ENCODE peak calls at places on chromosome 19, in eight cellular contexts. D is epithelial cell of esophagus; A is fibroblast of mammary gland; K is aorta; F is HT1080; P is cardiac fibroblast; B is stimulated activated CD4-positive, alpha-beta T cell treated with anti-CD3 and anti-CD28 coated beads, Interleukin-1b, Interleukin-23, amount 100 ng/mL, for 24 hours; Q is cardiac muscle cell. I is an unnamed sample.

GRCh38 chr19:39356073-39356472 is 13.9 kb downstream of the SAMD4B start:
- DNase-seq in K (no peak), F (no peak), Q (no peak), P (no peak), D (no peak), A (no peak), B (no peak), I (no peak)

GRCh38 chr19:38907227-38907626 is 4.8 kb downstream of the CCER2 start:
- DNase-seq in A (no peak), B (no peak), F (no peak), K (no peak), Q (no peak), D (no peak), P (no peak), I (no peak)

GRCh38 chr19:39946532-39946931 is 12.1 kb upstream of the FCGBP start:
- DNase-seq in P (peak), D (peak), Q (peak), K (no peak), B (no peak), A (peak), F (no peak), I (peak)

GRCh38 chr19:45762870-45763631 is 6.0 kb downstream of the SIX5 start:
- DNase-seq in P (no peak), Q (no peak), F (no peak), D (no peak), A (no peak), B (no peak), K (no peak), I (no peak)

GRCh38 chr19:45406165-45406956 is at the start of gene POLR1G:
- DNase-seq in A (peak), F (peak), P (peak), Q (peak), K (peak), D (peak), B (peak), I (peak)

GRCh38 chr19:39568604-39569003 is 28.6 kb upstream of the EID2 start:
- DNase-seq in P (peak), Q (peak), F (peak), B (no peak), A (peak), D (peak), K (no peak), I (peak)

GRCh38 chr19:2461751-2462634 is 5.2 kb upstream of the LMNB2 start:
- DNase-seq in B (no peak), A (peak), Q (peak), D (peak), F (peak), P (peak), K (peak), I (peak)

GRCh38 chr19:1516395-1516753 is 3.6 kb upstream of the ADAMTSL5 start:
- DNase-seq in D (no peak), P (peak), B (no peak), A (no peak), Q (no peak), K (no peak), F (no peak), I (no peak)

GRCh38 chr19:33668968-33669367 is 47.2 kb downstream of the CHST8 start:
- DNase-seq in P (no peak), K (no peak), D (no peak), F (no peak), A (no peak), Q (no peak), B (no peak), I (no peak)

GRCh38 chr19:39112338-39112890 is 13.2 kb upstream of the PAK4 start:
- DNase-seq in B (no peak), A (peak), P (peak), Q (no peak), K (no peak), F (peak), D (peak), I (peak)

GRCh38 chr19:49560358-49560900 is 19.9 kb downstream of the NOSIP start:
- DNase-seq in P (no peak), B (no peak), A (no peak), Q (no peak), K (peak), F (no peak), D (no peak), I (no peak)

GRCh38 chr19:1261863-1262686 is 7.1 kb upstream of the CIRBP start:
- DNase-seq in K (peak), Q (peak), P (peak), B (no peak), A (peak), D (peak), F (no peak), I (no peak)

GRCh38 chr19:55383279-55383788 is 758 bp downstream of the TMEM238 start:
- DNase-seq in F (no peak), A (no peak), D (no peak), P (no peak), K (no peak), Q (no peak), B (no peak), I (peak)

GRCh38 chr19:40217027-40217810 is 965 bp downstream of the TTC9B start:
- DNase-seq in F (no peak), P (no peak), Q (no peak), K (no peak), B (no peak), D (peak), A (no peak), I (peak)

GRCh38 chr19:52993342-52994178 is 20.2 kb upstream of the ERVV-1 start:
- DNase-seq in D (peak), K (peak), F (no peak), B (peak), A (peak), P (peak), Q (peak), I (peak)

GRCh38 chr19:34471906-34472305 is 9.7 kb upstream of the WTIP start:
- DNase-seq in D (no peak), K (no peak), Q (no peak), B (no peak), A (no peak), F (no peak), P (no peak), I (no peak)

GRCh38 chr19:5037936-5038335 is 69.0 kb downstream of the KDM4B start:
- DNase-seq in D (no peak), K (no peak), F (no peak), Q (no peak), B (no peak), P (no peak), A (no peak), I (no peak)

GRCh38 chr19:46295401-46296308 is 1.2 kb upstream of the HIF3A start:
- DNase-seq in F (no peak), A (no peak), K (no peak), Q (no peak), B (no peak), D (no peak), P (no peak), I (no peak)

GRCh38 chr19:4288091-4288777 is 9.2 kb downstream of the SHD start:
- DNase-seq in Q (no peak), D (peak), P (no peak), F (no peak), B (no peak), K (no peak), A (no peak), I (no peak)

GRCh38 chr19:43395561-43395960 is 19.1 kb upstream of the TEX101 start:
- DNase-seq in F (no peak), D (peak), P (no peak), K (no peak), Q (no peak), A (no peak), B (no peak), I (peak)

GRCh38 chr19:21133633-21134032 is 8.2 kb upstream of the ZNF431 start:
- DNase-seq in F (no peak), K (no peak), Q (no peak), A (no peak), B (no peak), P (no peak), D (peak), I (peak)

GRCh38 chr19:7476941-7477494 is 11.8 kb downstream of the PEX11G start:
- DNase-seq in A (no peak), Q (no peak), K (no peak), B (no peak), F (no peak), P (no peak), D (no peak), I (no peak)

GRCh38 chr19:16327131-16327450 is 2.5 kb downstream of the KLF2 start:
- DNase-seq in B (no peak), Q (no peak), K (no peak), A (no peak), P (no peak), D (no peak), F (no peak), I (no peak)

GRCh38 chr19:52248256-52248655 is 21.1 kb upstream of the ZNF766 start:
- DNase-seq in D (peak), F (no peak), K (peak), Q (peak), B (peak), A (peak), P (peak), I (peak)

GRCh38 chr19:55088543-55089265 is 13.0 kb downstream of the EPS8L1 start:
- DNase-seq in B (peak), D (peak), A (peak), Q (peak), K (no peak), F (peak), P (peak), I (peak)

GRCh38 chr19:35712910-35713845 is 4.6 kb upstream of the KMT2B start:
- DNase-seq in F (no peak), A (peak), P (no peak), Q (no peak), D (no peak), B (peak), K (no peak), I (no peak)

GRCh38 chr19:39832341-39833083 is 1.4 kb downstream of the DYRK1B start:
- DNase-seq in A (peak), D (no peak), K (no peak), B (no peak), P (no peak), Q (peak), F (no peak), I (no peak)

GRCh38 chr19:10836478-10837325 is 690 bp upstream of the TMED1 start:
- DNase-seq in F (no peak), K (peak), A (peak), P (peak), B (peak), Q (peak), D (peak), I (peak)

GRCh38 chr19:23758187-23759074 is at the start of gene ZNF681:
- DNase-seq in F (peak), A (peak), P (peak), D (peak), K (peak), B (peak), Q (peak), I (peak)